ENCODE peak calls at places on chromosome 19, in nine cellular contexts. X, U, O, G, S, A, Y, N and K are unnamed samples.
A peak's percentile ranks its signal among the peaks of the same experiment; 100 is the strongest.

GRCh38 chr19:46488551-46488950 is 7.1 kb downstream of the PNMA8B start:
- DNase-seq in X (no peak), U (no peak), O (no peak), G (no peak), S (no peak), A (no peak), Y (no peak), N (no peak), K (no peak)

GRCh38 chr19:30371157-30371845 is 883 bp upstream of the ZNF536 start:
- DNase-seq in X (no peak), U (no peak), O (no peak), G (no peak), S (no peak), A (no peak), Y (no peak), N (no peak), K (peak; percentile 30)

GRCh38 chr19:31670931-31671330 is 321.7 kb upstream of the TSHZ3 start:
- DNase-seq in X (no peak), U (no peak), O (no peak), G (no peak), S (no peak), A (no peak), Y (no peak), N (no peak), K (no peak)

GRCh38 chr19:8611890-8612806 is 1.6 kb upstream of the ADAMTS10 start:
- DNase-seq in X (no peak), U (no peak), O (peak; percentile 85), G (no peak), S (no peak), A (no peak), Y (no peak), N (no peak), K (no peak)

GRCh38 chr19:34994643-34995471 is 5.3 kb upstream of the GRAMD1A start:
- DNase-seq in X (no peak), U (no peak), O (no peak), G (no peak), S (no peak), A (no peak), Y (no peak), N (no peak), K (no peak)

GRCh38 chr19:4861147-4861546 is 6.3 kb downstream of the PLIN3 start:
- DNase-seq in X (no peak), U (no peak), O (no peak), G (no peak), S (no peak), A (peak; percentile 80), Y (no peak), N (no peak), K (no peak)

GRCh38 chr19:17861542-17862402 is 2.1 kb downstream of the RPL18A start:
- DNase-seq in X (no peak), U (no peak), O (no peak), G (no peak), S (no peak), A (no peak), Y (no peak), N (no peak), K (no peak)

GRCh38 chr19:53878786-53879144 is 3.2 kb upstream of the PRKCG start:
- DNase-seq in X (no peak), U (no peak), O (no peak), G (no peak), S (no peak), A (no peak), Y (no peak), N (no peak), K (no peak)

GRCh38 chr19:39679056-39679790 is 23.5 kb downstream of the LGALS16 start:
- DNase-seq in X (no peak), U (no peak), O (peak; percentile 25), G (no peak), S (no peak), A (no peak), Y (no peak), N (peak; percentile 93), K (no peak)

GRCh38 chr19:2385053-2385721 is 25.1 kb downstream of the TMPRSS9 start:
- DNase-seq in X (no peak), U (peak; percentile 69), O (peak; percentile 27), G (peak; percentile 87), S (no peak), A (peak; percentile 89), Y (peak; percentile 93), N (no peak), K (no peak)

GRCh38 chr19:53466726-53467125 is 807 bp upstream of the ZNF813 start:
- DNase-seq in X (no peak), U (no peak), O (no peak), G (no peak), S (no peak), A (no peak), Y (no peak), N (no peak), K (no peak)

GRCh38 chr19:8451377-8451776 is 6.6 kb downstream of the HNRNPM start:
- DNase-seq in X (no peak), U (no peak), O (no peak), G (no peak), S (no peak), A (no peak), Y (no peak), N (no peak), K (no peak)

GRCh38 chr19:48368942-48369341 is 4.8 kb downstream of the SYNGR4 start:
- DNase-seq in X (no peak), U (no peak), O (no peak), G (no peak), S (no peak), A (peak; percentile 5), Y (no peak), N (no peak), K (no peak)

GRCh38 chr19:13998426-13998825 is 7.7 kb downstream of the RFX1 start:
- DNase-seq in X (no peak), U (no peak), O (no peak), G (no peak), S (no peak), A (no peak), Y (no peak), N (no peak), K (no peak)